ENCODE peak calls at places on chromosomes 11 and 22, in eight cellular contexts. N, V, W, U, X, G, D and K are unnamed samples.

GRCh38 chr11:113715882-113716625 is 9.9 kb upstream of the TMPRSS5 start:
- DNase-seq in N (no peak), V (no peak), W (no peak), U (no peak), X (no peak), G (no peak), D (no peak), K (no peak)

GRCh38 chr11:11586465-11586864 is 35.3 kb downstream of the GALNT18 start:
- DNase-seq in N (no peak), V (no peak), W (no peak), U (no peak), X (no peak), G (no peak), D (no peak), K (no peak)

GRCh38 chr22:29992341-29993275 is 87.7 kb upstream of the HORMAD2 start:
- DNase-seq in N (no peak), V (no peak), W (no peak), U (peak), X (no peak), G (peak), D (no peak), K (no peak)

GRCh38 chr22:41181349-41182241 is 23.5 kb upstream of the L3MBTL2 start:
- DNase-seq in N (peak), V (no peak), W (peak), U (peak), X (no peak), G (peak), D (peak), K (no peak)

GRCh38 chr11:17645190-17645970 is 74.0 kb upstream of the MYOD1 start:
- DNase-seq in N (no peak), V (no peak), W (no peak), U (no peak), X (no peak), G (peak), D (no peak), K (no peak)

GRCh38 chr11:86910592-86910991 is 44.6 kb downstream of the FZD4 start:
- DNase-seq in N (peak), V (no peak), W (no peak), U (no peak), X (no peak), G (no peak), D (no peak), K (no peak)

GRCh38 chr11:11845551-11845950 is 3.8 kb downstream of the USP47 start:
- DNase-seq in N (peak), V (no peak), W (no peak), U (no peak), X (no peak), G (no peak), D (no peak), K (no peak)

GRCh38 chr11:9577551-9577950 is 4.1 kb downstream of the WEE1 start:
- DNase-seq in N (no peak), V (no peak), W (no peak), U (no peak), X (no peak), G (no peak), D (no peak), K (no peak)

GRCh38 chr22:42688241-42688913 is 32.3 kb downstream of the A4GALT start:
- DNase-seq in N (peak), V (peak), W (peak), U (peak), X (peak), G (peak), D (peak), K (no peak)

GRCh38 chr11:45809456-45810395 is 4.8 kb downstream of the SLC35C1 start:
- DNase-seq in N (no peak), V (no peak), W (no peak), U (peak), X (peak), G (no peak), D (no peak), K (no peak)

GRCh38 chr11:10318527-10318802 is 13.6 kb downstream of the ADM start:
- DNase-seq in N (no peak), V (no peak), W (no peak), U (no peak), X (no peak), G (peak), D (peak), K (no peak)

GRCh38 chr11:70926543-70926942 is 325.8 kb downstream of the SHANK2 start:
- DNase-seq in N (no peak), V (no peak), W (no peak), U (no peak), X (no peak), G (no peak), D (no peak), K (no peak)

GRCh38 chr11:66013762-66014100 is 1.9 kb downstream of the CST6 start:
- DNase-seq in N (no peak), V (no peak), W (no peak), U (no peak), X (no peak), G (no peak), D (no peak), K (no peak)

GRCh38 chr11:104573431-104573830 is 324.8 kb downstream of the CASP12 start:
- DNase-seq in N (peak), V (no peak), W (peak), U (no peak), X (no peak), G (no peak), D (no peak), K (no peak)

GRCh38 chr11:107916671-107917241 is 11.5 kb upstream of the RAB39A start:
- DNase-seq in N (peak), V (peak), W (peak), U (peak), X (no peak), G (peak), D (no peak), K (peak)

GRCh38 chr11:34680918-34681554 is 60.1 kb downstream of the EHF start:
- DNase-seq in N (peak), V (peak), W (peak), U (no peak), X (no peak), G (peak), D (no peak), K (no peak)

GRCh38 chr11:75324189-75324588 is 27.3 kb downstream of the ARRB1 start:
- DNase-seq in N (no peak), V (no peak), W (no peak), U (no peak), X (no peak), G (no peak), D (no peak), K (no peak)

GRCh38 chr11:1263036-1263435 is 40.2 kb downstream of the MUC5B start:
- DNase-seq in N (no peak), V (no peak), W (no peak), U (no peak), X (no peak), G (no peak), D (peak), K (no peak)

GRCh38 chr11:17810736-17811135 is 76.2 kb downstream of the KCNC1 start:
- DNase-seq in N (peak), V (no peak), W (no peak), U (no peak), X (peak), G (no peak), D (no peak), K (no peak)

GRCh38 chr11:2933376-2934056 is 4.3 kb upstream of the PHLDA2 start:
- DNase-seq in N (peak), V (peak), W (peak), U (peak), X (peak), G (peak), D (peak), K (peak)

GRCh38 chr11:66192181-66192888 is 76.1 kb upstream of the RAB1B start:
- DNase-seq in N (peak), V (no peak), W (no peak), U (no peak), X (no peak), G (no peak), D (no peak), K (no peak)

GRCh38 chr11:75270896-75271415 is 30.4 kb downstream of the TPBGL start:
- DNase-seq in N (peak), V (no peak), W (peak), U (no peak), X (no peak), G (peak), D (peak), K (no peak)

GRCh38 chr22:23712256-23712655 is 21.4 kb downstream of the RGL4 start:
- DNase-seq in N (no peak), V (no peak), W (no peak), U (no peak), X (no peak), G (no peak), D (no peak), K (no peak)

GRCh38 chr22:19723165-19723989 is at the start of gene GP1BB:
- DNase-seq in N (no peak), V (peak), W (no peak), U (peak), X (no peak), G (peak), D (no peak), K (no peak)

GRCh38 chr11:59186130-59186594 is 14.2 kb downstream of the DTX4 start:
- DNase-seq in N (peak), V (peak), W (peak), U (peak), X (no peak), G (peak), D (no peak), K (no peak)

GRCh38 chr22:41862160-41862529 is 29.2 kb downstream of the SREBF2 start:
- DNase-seq in N (no peak), V (no peak), W (no peak), U (no peak), X (no peak), G (no peak), D (no peak), K (no peak)